ENCODE peak calls at places on chromosomes 5 and 9, in eight cellular contexts. P is mammary epithelial cell; Y is skeletal muscle cell; X is HAP-1; A is CD8-positive, alpha-beta T cell; Q is endodermal cell; U is spleen; V is sigmoid colon. W is an unnamed sample.

GRCh38 chr5:36876965-36877666 is 547 bp downstream of the NIPBL start:
- DNase-seq in P (peak; percentile 72), Y (no peak), X (peak; percentile 72), A (peak; percentile 58), Q (peak; percentile 87), U (peak; percentile 93), V (peak; percentile 88), W (peak; percentile 66)

GRCh38 chr5:16147179-16147900 is 32.3 kb downstream of the MARCHF11 start:
- DNase-seq in P (no peak), Y (no peak), X (no peak), A (no peak), Q (no peak), U (no peak), V (no peak), W (no peak)

GRCh38 chr9:116154334-116154975 is 864 bp downstream of the PAPPA start:
- DNase-seq in P (no peak), Y (no peak), X (peak; percentile 16), A (no peak), Q (peak; percentile 78), U (peak; percentile 63), V (peak; percentile 64), W (peak; percentile 42)

GRCh38 chr9:71490810-71491209 is 277.5 kb downstream of the CEMIP2 start:
- DNase-seq in P (peak; percentile 12), Y (no peak), X (no peak), A (no peak), Q (no peak), U (no peak), V (no peak), W (no peak)

GRCh38 chr9:94875300-94876063 is 149.0 kb downstream of the AOPEP start:
- DNase-seq in P (no peak), Y (no peak), X (no peak), A (no peak), Q (no peak), U (no peak), V (no peak), W (no peak)

GRCh38 chr9:36820392-36820861 is 213.6 kb downstream of the PAX5 start:
- DNase-seq in P (no peak), Y (no peak), X (no peak), A (no peak), Q (no peak), U (no peak), V (peak; percentile 40), W (no peak)

GRCh38 chr5:133344266-133344665 is 268.1 kb downstream of the FSTL4 start:
- DNase-seq in P (peak; percentile 13), Y (no peak), X (no peak), A (no peak), Q (no peak), U (no peak), V (no peak), W (no peak)

GRCh38 chr5:102414448-102414847 is 84.4 kb downstream of the SLCO6A1 start:
- DNase-seq in P (no peak), Y (no peak), X (no peak), A (no peak), Q (no peak), U (no peak), V (no peak), W (no peak)

GRCh38 chr9:27468450-27469110 is 55.5 kb upstream of the IFNK start:
- DNase-seq in P (no peak), Y (no peak), X (no peak), A (no peak), Q (no peak), U (peak; percentile 56), V (no peak), W (peak; percentile 18)

GRCh38 chr9:15642369-15642962 is 89.6 kb downstream of the CCDC171 start:
- DNase-seq in P (peak; percentile 24), Y (peak; percentile 3), X (no peak), A (no peak), Q (no peak), U (no peak), V (no peak), W (peak; percentile 68)

GRCh38 chr5:91357012-91357634 is 26.0 kb downstream of the ARRDC3 start:
- DNase-seq in P (no peak), Y (no peak), X (no peak), A (no peak), Q (no peak), U (no peak), V (no peak), W (no peak)

GRCh38 chr5:89105836-89106235 is 222.9 kb upstream of the MEF2C start:
- DNase-seq in P (peak; percentile 32), Y (no peak), X (no peak), A (no peak), Q (no peak), U (no peak), V (no peak), W (no peak)

GRCh38 chr9:1604942-1605560 is 410.1 kb upstream of the SMARCA2 start:
- DNase-seq in P (peak; percentile 8), Y (no peak), X (peak; percentile 10), A (no peak), Q (peak; percentile 41), U (no peak), V (no peak), W (peak; percentile 34)

GRCh38 chr9:107174441-107174840 is 108.6 kb upstream of the RAD23B start:
- DNase-seq in P (no peak), Y (no peak), X (no peak), A (no peak), Q (no peak), U (no peak), V (no peak), W (peak; percentile 24)

GRCh38 chr5:64603676-64604075 is 86.6 kb upstream of the SHISAL2B start:
- DNase-seq in P (no peak), Y (no peak), X (no peak), A (no peak), Q (no peak), U (no peak), V (no peak), W (no peak)

GRCh38 chr9:114060711-114061110 is 17.4 kb downstream of the AMBP start:
- DNase-seq in P (no peak), Y (no peak), X (no peak), A (no peak), Q (peak; percentile 43), U (peak; percentile 47), V (no peak), W (no peak)

GRCh38 chr5:154015071-154015693 is 23.5 kb downstream of the FAM114A2 start:
- DNase-seq in P (no peak), Y (no peak), X (no peak), A (no peak), Q (no peak), U (no peak), V (no peak), W (no peak)

GRCh38 chr5:136712628-136713027 is 347.3 kb upstream of the TRPC7 start:
- DNase-seq in P (no peak), Y (no peak), X (no peak), A (no peak), Q (no peak), U (no peak), V (no peak), W (no peak)

GRCh38 chr9:81634915-81635516 is 54.3 kb downstream of the TLE1 start:
- DNase-seq in P (no peak), Y (peak; percentile 18), X (no peak), A (no peak), Q (no peak), U (no peak), V (no peak), W (peak; percentile 29)

GRCh38 chr5:173963867-173964429 is 25.0 kb upstream of the C5orf47 start:
- DNase-seq in P (peak; percentile 24), Y (no peak), X (no peak), A (peak; percentile 35), Q (peak; percentile 87), U (no peak), V (no peak), W (no peak)

GRCh38 chr5:113044776-113045175 is 68.2 kb downstream of the DCP2 start:
- DNase-seq in P (no peak), Y (no peak), X (no peak), A (no peak), Q (peak; percentile 25), U (no peak), V (no peak), W (no peak)

GRCh38 chr5:111774525-111774924 is 17.5 kb upstream of the NREP start:
- DNase-seq in P (peak; percentile 12), Y (peak; percentile 44), X (peak; percentile 64), A (no peak), Q (peak; percentile 77), U (no peak), V (no peak), W (peak; percentile 78)

GRCh38 chr5:96517294-96517693 is 84.2 kb upstream of the PCSK1 start:
- DNase-seq in P (no peak), Y (no peak), X (no peak), A (no peak), Q (no peak), U (no peak), V (no peak), W (peak; percentile 59)

GRCh38 chr5:523658-524441 is 399 bp downstream of the SLC9A3 start:
- DNase-seq in P (no peak), Y (no peak), X (no peak), A (no peak), Q (peak; percentile 73), U (no peak), V (no peak), W (no peak)
- H3K4me3 ChIP-seq in P (no peak overlapping the region), Y (no peak overlapping the region), X (no peak overlapping the region), A (no peak overlapping the region), Q (peak overlapping the region; percentile 14), U (no peak overlapping the region), V (peak overlapping the region; percentile 16), W (no peak overlapping the region)

GRCh38 chr5:31888513-31888912 is 249.6 kb downstream of the PDZD2 start:
- DNase-seq in P (no peak), Y (no peak), X (no peak), A (no peak), Q (peak; percentile 42), U (no peak), V (no peak), W (no peak)
- H3K4me3 ChIP-seq in P (no peak overlapping the region), Y (no peak overlapping the region), X (no peak overlapping the region), A (no peak overlapping the region), Q (no peak overlapping the region), U (no peak overlapping the region), V (no peak overlapping the region), W (no peak overlapping the region)

DNA sequence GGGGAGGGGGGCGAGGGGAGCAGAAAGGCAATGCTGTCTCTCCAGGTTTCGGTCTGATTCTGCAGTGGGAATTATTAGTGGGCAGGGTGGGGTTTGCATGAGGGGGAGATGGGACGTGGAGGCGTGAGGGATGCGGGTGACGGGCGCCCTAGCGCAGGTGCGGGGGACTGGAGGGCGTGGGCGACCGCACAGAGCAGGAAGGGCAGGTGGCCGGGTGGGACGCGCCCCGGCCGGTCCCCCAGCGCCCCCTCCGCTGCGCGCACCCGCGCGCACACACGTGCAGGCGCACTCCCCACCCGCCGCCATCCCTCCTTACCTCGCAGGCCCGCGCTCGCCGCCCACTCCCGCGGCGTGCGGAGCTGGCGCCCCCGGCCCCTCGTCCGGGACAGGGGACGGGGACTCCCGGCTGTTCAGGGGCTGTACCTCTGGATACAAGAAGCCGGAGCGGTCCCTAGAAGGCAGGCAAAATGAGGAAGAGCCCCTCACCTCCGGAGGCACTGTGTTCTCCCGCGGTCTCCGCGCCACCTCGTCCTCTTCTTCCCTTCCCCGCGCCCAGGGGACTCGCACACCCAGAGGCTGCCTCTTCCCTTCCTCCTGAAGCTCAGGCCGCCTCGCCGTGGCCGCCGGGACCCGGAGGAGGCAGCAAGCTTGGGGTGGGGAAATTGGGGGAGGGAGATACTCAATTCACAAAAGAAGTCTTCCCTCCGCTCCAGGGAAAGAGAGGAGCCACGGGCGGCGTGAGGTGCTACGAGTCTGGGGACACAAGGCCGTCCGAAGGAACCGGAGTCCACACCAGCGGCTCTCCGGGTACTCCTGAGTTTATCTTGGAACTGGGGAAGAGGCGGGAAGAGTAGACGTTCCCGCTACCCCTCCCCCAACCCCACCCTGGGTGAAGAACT is 1.3 kb upstream of the GABRB2 start:
- DNase-seq in P (no peak), Y (no peak), X (peak; percentile 14), A (no peak), Q (peak; percentile 78), U (peak; percentile 67), V (no peak), W (no peak)
- H3K4me3 ChIP-seq in P (no peak overlapping the region), Y (peak overlapping the region; percentile 45), X (peak overlapping the region; percentile 16), A (no peak overlapping the region), Q (peak overlapping the region; percentile 84), U (peak overlapping the region; percentile 44), V (peak overlapping the region; percentile 31), W (no peak overlapping the region)

GRCh38 chr5:80231243-80231642 is 24.6 kb downstream of the SERINC5 start:
- DNase-seq in P (peak; percentile 44), Y (no peak), X (no peak), A (no peak), Q (no peak), U (no peak), V (no peak), W (peak; percentile 38)
- H3K4me3 ChIP-seq in P (no peak overlapping the region), Y (no peak overlapping the region), X (no peak overlapping the region), A (no peak overlapping the region), Q (no peak overlapping the region), U (no peak overlapping the region), V (no peak overlapping the region), W (no peak overlapping the region)